ENCODE peak calls at places on chromosomes 7 and 10, in five cellular contexts. M, V, Q, A and Y are unnamed samples. For H3K36me3, the result is how much of the 10 kb centered on the place peaks cover.

GRCh38 chr7:52249741-52250140 is 785.7 kb upstream of the POM121L12 start:
- DNase-seq in M (no peak), V (no peak), Q (no peak), A (no peak), Y (no peak)

GRCh38 chr7:153832160-153832559 is 220.0 kb upstream of the DPP6 start:
- DNase-seq in M (no peak), V (no peak), Q (no peak), A (no peak), Y (no peak)

GRCh38 chr7:21184956-21185355 is 242.9 kb upstream of the SP4 start:
- DNase-seq in M (no peak), V (no peak), Q (no peak), A (no peak), Y (no peak)

GRCh38 chr7:134695321-134695860 is 48.7 kb downstream of the BPGM start:
- DNase-seq in M (peak), V (no peak), Q (no peak), A (no peak), Y (no peak)

GRCh38 chr7:66758964-66759628 is 18.6 kb downstream of the RABGEF1 start:
- DNase-seq in M (no peak), V (no peak), Q (no peak), A (no peak), Y (no peak)

GRCh38 chr7:120725376-120726039 is 132.4 kb downstream of the TSPAN12 start:
- DNase-seq in M (no peak), V (no peak), Q (peak), A (no peak), Y (no peak)

GRCh38 chr7:156074084-156074483 is 261.8 kb upstream of the SHH start:
- DNase-seq in M (no peak), V (no peak), Q (no peak), A (peak), Y (no peak)

GRCh38 chr7:156505876-156506275 is 134.7 kb upstream of the RNF32 start:
- DNase-seq in M (no peak), V (no peak), Q (no peak), A (no peak), Y (no peak)

GRCh38 chr10:95312264-95312663 is 21.5 kb upstream of the PDLIM1 start:
- DNase-seq in M (no peak), V (no peak), Q (no peak), A (no peak), Y (no peak)

GRCh38 chr10:25666276-25666675 is 267.8 kb upstream of the MYO3A start:
- DNase-seq in M (no peak), V (no peak), Q (no peak), A (no peak), Y (no peak)

GRCh38 chr10:130901311-130902165 is 410.0 kb downstream of the TCERG1L start:
- DNase-seq in M (no peak), V (no peak), Q (no peak), A (no peak), Y (no peak)

GRCh38 chr7:65968256-65969185 is 13.5 kb downstream of the GUSB start:
- DNase-seq in M (no peak), V (no peak), Q (no peak), A (peak), Y (no peak)

GRCh38 chr7:69177326-69177897 is 420.9 kb upstream of the AUTS2 start:
- DNase-seq in M (no peak), V (no peak), Q (no peak), A (no peak), Y (no peak)

GRCh38 chr7:1547777-1548437 is 8.1 kb downstream of the TMEM184A start:
- DNase-seq in M (no peak), V (no peak), Q (peak), A (no peak), Y (no peak)

GRCh38 chr7:1698221-1698620 is 28.1 kb downstream of the ELFN1 start:
- DNase-seq in M (no peak), V (no peak), Q (no peak), A (no peak), Y (no peak)

GRCh38 chr10:5527332-5528200 is 2.8 kb downstream of the CALML3 start:
- DNase-seq in M (no peak), V (no peak), Q (no peak), A (peak), Y (no peak)

GRCh38 chr10:82190432-82191260 is 315.7 kb downstream of the NRG3 start:
- DNase-seq in M (no peak), V (no peak), Q (no peak), A (no peak), Y (no peak)

GRCh38 chr10:96512524-96512991 is 1.2 kb downstream of the TLL2 start:
- DNase-seq in M (peak), V (no peak), Q (peak), A (no peak), Y (no peak)

GRCh38 chr7:106021211-106022067 is 58.4 kb downstream of the CDHR3 start:
- DNase-seq in M (no peak), V (no peak), Q (no peak), A (no peak), Y (no peak)

GRCh38 chr7:30867483-30867882 is 44.2 kb upstream of the AQP1 start:
- DNase-seq in M (no peak), V (no peak), Q (no peak), A (no peak), Y (no peak)

GRCh38 chr7:33793616-33794015 is 111.7 kb upstream of the BMPER start:
- DNase-seq in M (no peak), V (no peak), Q (no peak), A (no peak), Y (no peak)

GRCh38 chr10:96718304-96718990 is 1.9 kb downstream of the PIK3AP1 start:
- DNase-seq in M (peak), V (no peak), Q (no peak), A (no peak), Y (no peak)

GRCh38 chr7:155753446-155753965 is 58.8 kb downstream of the SHH start:
- DNase-seq in M (no peak), V (no peak), Q (no peak), A (no peak), Y (no peak)

GRCh38 chr7:78395298-78396120 is 596.9 kb downstream of the PHTF2 start:
- DNase-seq in M (no peak), V (no peak), Q (no peak), A (no peak), Y (no peak)

GRCh38 chr7:96596120-96596826 is 113.4 kb downstream of the SEM1 start:
- DNase-seq in M (no peak), V (peak), Q (no peak), A (no peak), Y (no peak)

GRCh38 chr10:97028126-97028831 is 157.5 kb downstream of the SLIT1 start:
- DNase-seq in M (no peak), V (no peak), Q (no peak), A (no peak), Y (no peak)

GRCh38 chr10:70145166-70145665 is 1.3 kb downstream of the TYSND1 start:
- DNase-seq in M (peak), V (no peak), Q (no peak), A (no peak), Y (no peak)

GRCh38 chr10:31928531-31929259 is at the start of gene ARHGAP12:
- DNase-seq in M (peak), V (peak), Q (peak), A (peak), Y (peak)

GRCh38 chr7:19079066-19079465 is 38.4 kb downstream of the TWIST1 start:
- DNase-seq in M (no peak), V (no peak), Q (no peak), A (no peak), Y (no peak)

GRCh38 chr7:139682136-139683013 is 95.4 kb downstream of the HIPK2 start:
- DNase-seq in M (no peak), V (no peak), Q (peak), A (no peak), Y (no peak)

GRCh38 chr7:131629203-131629871 is 72.9 kb upstream of the PODXL start:
- DNase-seq in M (peak), V (no peak), Q (no peak), A (no peak), Y (no peak)

GRCh38 chr10:112605063-112605462 is 158.0 kb downstream of the VTI1A start:
- DNase-seq in M (no peak), V (no peak), Q (no peak), A (no peak), Y (no peak)

GRCh38 chr10:92126100-92126650 is 164.7 kb downstream of the CPEB3 start:
- DNase-seq in M (no peak), V (no peak), Q (no peak), A (no peak), Y (no peak)

DNA sequence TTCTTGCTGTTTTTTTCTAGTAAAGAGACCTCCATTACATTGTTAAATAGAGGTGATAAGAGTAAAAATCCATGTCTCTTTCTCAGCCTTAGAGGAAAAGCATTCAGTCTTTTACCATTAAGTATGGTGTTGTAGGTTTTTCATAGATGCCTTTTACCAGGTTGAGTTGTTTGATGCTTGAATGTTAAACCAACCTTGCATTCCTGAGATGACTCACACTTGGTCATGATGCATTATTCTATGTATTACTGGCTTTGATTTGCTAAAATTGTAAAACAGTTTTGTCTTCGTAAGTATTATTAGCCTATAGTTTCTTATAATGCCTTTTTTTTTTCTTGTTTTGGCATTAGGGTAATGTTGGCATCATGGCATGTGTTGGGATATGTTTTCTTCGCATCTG is 90.0 kb downstream of the ANKRD61 start:
- DNase-seq in M (no peak), V (no peak), Q (no peak), A (no peak), Y (no peak)
- TF ChIP-seq CTCF in M (no peak), V (no peak), Q (no peak), A (no peak), Y (no peak)

GRCh38 chr7:152126741-152127140 is 101.3 kb downstream of the GALNT11 start:
- DNase-seq in M (no peak), V (no peak), Q (no peak), A (no peak), Y (no peak)

GRCh38 chr7:152129682-152130081 is 104.2 kb downstream of the GALNT11 start:
- DNase-seq in M (no peak), V (no peak), Q (no peak), A (no peak), Y (no peak)

GRCh38 chr7:152128741-152129461 is 103.4 kb downstream of the GALNT11 start:
- DNase-seq in M (no peak), V (no peak), Q (no peak), A (no peak), Y (no peak)

GRCh38 chr7:152128252-152128651 is 102.8 kb downstream of the GALNT11 start:
- DNase-seq in M (no peak), V (no peak), Q (no peak), A (no peak), Y (no peak)

DNA sequence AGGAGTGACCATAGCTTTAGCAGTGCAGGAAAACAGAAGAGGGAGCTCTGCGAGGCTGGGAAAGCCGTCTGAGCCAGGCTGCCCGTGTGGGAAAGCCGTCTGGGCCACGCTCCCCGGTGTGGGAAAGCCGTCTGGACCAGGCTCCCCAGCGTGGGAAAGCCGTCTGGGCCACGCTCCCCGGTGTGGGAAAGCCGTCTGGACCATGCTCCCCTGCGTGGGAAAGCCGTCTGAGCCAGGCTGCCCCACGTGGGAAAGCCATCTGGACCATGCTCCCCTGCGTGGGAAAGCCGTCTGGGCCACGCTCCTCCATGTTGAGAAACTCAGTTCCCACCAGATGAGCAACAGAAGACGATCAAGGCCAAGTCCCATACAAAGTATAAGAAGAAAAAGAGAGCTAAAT is 101.8 kb downstream of the GALNT11 start:
- DNase-seq in M (no peak), V (no peak), Q (no peak), A (no peak), Y (no peak)
- H3K36me3 ChIP-seq in M (half or more), V (under half), Q (under half), A (half or more), Y (under half)

DNA sequence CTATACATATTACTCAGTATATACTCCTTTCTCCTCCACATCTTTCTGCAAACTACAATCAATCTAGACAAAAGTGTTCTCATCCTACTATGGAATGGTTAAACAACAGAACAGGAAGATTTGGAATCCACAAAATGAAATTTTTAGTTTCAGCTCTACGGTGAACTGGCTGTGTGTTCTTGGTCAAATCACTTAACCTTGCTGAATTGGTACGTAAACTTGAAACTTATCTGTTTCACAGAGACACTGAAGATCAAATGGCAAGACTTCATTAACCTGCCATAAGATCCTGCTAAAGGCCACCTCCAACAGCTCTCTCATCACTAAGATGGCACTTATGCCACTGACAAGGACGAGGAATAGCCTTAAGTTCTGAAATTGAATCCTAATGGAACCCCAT is 1.5 kb downstream of the NUDCD3 start:
- DNase-seq in M (no peak), V (no peak), Q (no peak), A (no peak), Y (no peak)
- H3K4me3 ChIP-seq in M (peak), V (peak), Q (peak), A (peak), Y (no peak)

DNA sequence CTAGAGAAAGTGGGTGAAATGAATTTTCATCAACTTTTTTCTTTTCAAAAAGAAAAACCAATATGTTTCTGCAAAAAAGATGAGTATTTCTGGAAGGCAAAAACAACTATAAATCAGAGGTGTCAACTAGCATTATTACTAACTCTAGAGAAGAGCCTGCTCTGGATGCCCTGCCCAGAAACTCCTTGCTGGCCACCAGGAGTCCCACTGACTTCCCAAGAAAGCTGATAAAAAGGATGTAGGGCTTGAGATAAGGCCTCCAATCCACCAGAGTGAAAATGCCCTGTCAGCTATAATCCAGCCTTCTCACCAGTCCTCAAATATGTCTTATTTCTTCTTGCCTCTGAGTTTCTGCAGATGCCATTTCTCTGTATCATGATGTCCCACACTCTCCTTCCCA is 16.7 kb upstream of the FZD1 start:
- DNase-seq in M (no peak), V (no peak), Q (no peak), A (no peak), Y (no peak)
- TF ChIP-seq CTCF in M (no peak), V (no peak), Q (no peak), A (no peak), Y (no peak)

GRCh38 chr7:151885202-151885580 is 8.3 kb upstream of the PRKAG2 start:
- DNase-seq in M (no peak), V (no peak), Q (no peak), A (no peak), Y (no peak)
- H3K36me3 ChIP-seq in M (under half), V (under half), Q (under half), A (under half), Y (under half)

DNA sequence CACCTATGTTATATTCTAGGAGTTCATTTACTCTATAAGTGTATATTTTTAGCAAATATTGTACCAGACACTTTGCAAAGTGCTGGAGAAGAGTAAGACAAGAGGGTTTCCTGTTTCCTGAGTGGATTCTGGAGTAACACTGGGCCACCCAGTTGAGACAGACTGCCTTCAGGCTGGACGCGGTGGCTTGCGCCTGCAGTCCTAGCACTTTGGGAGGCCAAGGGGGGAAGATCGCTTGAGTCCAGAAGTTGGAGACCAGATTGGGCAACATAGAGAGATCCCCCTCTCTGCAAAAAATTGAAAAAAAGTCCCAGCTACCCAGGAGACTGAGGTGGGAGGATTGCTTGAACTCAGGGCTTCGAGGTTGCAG is 772 bp upstream of the ZSCAN25 start:
- DNase-seq in M (no peak), V (no peak), Q (no peak), A (no peak), Y (no peak)
- H3K4me3 ChIP-seq in M (peak), V (peak), Q (peak), A (peak), Y (no peak)

GRCh38 chr10:43362191-43362839 is 9.1 kb upstream of the FXYD4 start:
- DNase-seq in M (peak), V (peak), Q (peak), A (peak), Y (peak)
- TF ChIP-seq CTCF in M (peak), V (peak), Q (peak), A (peak), Y (peak)

DNA sequence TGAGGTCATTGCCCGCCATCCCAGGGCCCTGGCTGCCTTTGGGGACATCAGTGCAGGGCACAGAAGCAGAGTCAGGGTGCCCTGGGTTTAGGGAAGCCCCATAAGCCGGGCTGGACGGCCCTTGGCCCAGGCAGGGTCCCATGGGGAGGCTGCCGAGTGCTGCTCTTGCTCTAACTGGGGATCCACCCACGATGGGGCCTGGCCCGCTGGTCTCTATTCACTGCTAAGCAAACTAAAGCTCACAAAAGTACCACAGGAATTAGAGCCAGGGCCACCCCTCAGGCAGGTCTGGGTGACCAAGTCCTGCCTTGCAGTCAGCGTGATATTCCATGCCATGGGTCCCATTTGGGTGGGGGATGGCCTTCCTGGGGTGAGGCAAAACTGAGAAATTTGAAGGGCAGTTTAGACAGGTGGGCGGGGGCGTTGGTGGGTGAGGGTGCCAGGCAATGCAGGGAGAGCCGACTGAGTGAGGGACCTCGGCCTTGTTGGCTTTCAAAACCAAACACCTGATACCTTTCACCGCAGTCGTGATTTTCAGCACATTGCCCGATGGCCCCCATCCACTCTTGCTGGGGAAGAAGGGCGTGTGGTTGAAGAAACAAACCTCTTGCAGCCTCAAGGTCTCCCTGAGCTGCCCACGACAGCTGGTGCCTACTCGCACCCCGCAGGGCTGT is 92.8 kb upstream of the PPIF start:
- DNase-seq in M (no peak), V (no peak), Q (no peak), A (no peak), Y (no peak)
- H3K36me3 ChIP-seq in M (under half), V (under half), Q (under half), A (under half), Y (under half)

GRCh38 chr7:26090927-26091519 is 61.0 kb upstream of the NFE2L3 start:
- DNase-seq in M (no peak), V (peak), Q (no peak), A (no peak), Y (peak)
- H3K4me3 ChIP-seq in M (no peak), V (no peak), Q (no peak), A (peak), Y (no peak)